ENCODE peak calls at places on chromosomes 16 and 17, in eight cellular contexts. One of them, this sample, is unnamed.

GRCh38 chr17:9802294-9802693 is 10.9 kb upstream of the DHRS7C start:
- DNase-seq in HEK293T: no peak
- DNase-seq in stimulated activated CD4-positive, alpha-beta T cell treated with anti-CD3 and anti-CD28 coated beads, Interleukin-1b, Interleukin-23, amount 100 ng/mL, for 1 hour: no peak
- DNase-seq in natural killer cell: no peak
- DNase-seq in skeletal muscle cell: no peak
- DNase-seq in kidney glomerular epithelial cell: no peak
- DNase-seq in activated CD4-positive, alpha-beta T cell treated with anti-CD3 and anti-CD28 coated beads, Interleukin-2, amount 50 U/mL, for 48 hours: no peak
- DNase-seq in mesenteric fat pad: no peak
- DNase-seq in this sample: no peak

GRCh38 chr17:50918071-50918932 is 52.1 kb upstream of the TOB1 start:
- DNase-seq in natural killer cell: no peak
- DNase-seq in mesenteric fat pad: no peak
- DNase-seq in HEK293T: no peak
- DNase-seq in stimulated activated CD4-positive, alpha-beta T cell treated with anti-CD3 and anti-CD28 coated beads, Interleukin-1b, Interleukin-23, amount 100 ng/mL, for 1 hour: no peak
- DNase-seq in activated CD4-positive, alpha-beta T cell treated with anti-CD3 and anti-CD28 coated beads, Interleukin-2, amount 50 U/mL, for 48 hours: no peak
- DNase-seq in kidney glomerular epithelial cell: no peak
- DNase-seq in skeletal muscle cell: no peak
- DNase-seq in this sample: peak; percentile 76

GRCh38 chr17:79325707-79326106 is 251.1 kb downstream of the ENGASE start:
- DNase-seq in mesenteric fat pad: no peak
- DNase-seq in kidney glomerular epithelial cell: no peak
- DNase-seq in stimulated activated CD4-positive, alpha-beta T cell treated with anti-CD3 and anti-CD28 coated beads, Interleukin-1b, Interleukin-23, amount 100 ng/mL, for 1 hour: no peak
- DNase-seq in activated CD4-positive, alpha-beta T cell treated with anti-CD3 and anti-CD28 coated beads, Interleukin-2, amount 50 U/mL, for 48 hours: peak; percentile 1
- DNase-seq in natural killer cell: no peak
- DNase-seq in HEK293T: peak; percentile 59
- DNase-seq in skeletal muscle cell: no peak
- DNase-seq in this sample: no peak

GRCh38 chr16:57373117-57373947 is 1.0 kb downstream of the CX3CL1 start:
- DNase-seq in skeletal muscle cell: no peak
- DNase-seq in kidney glomerular epithelial cell: peak; percentile 39
- DNase-seq in HEK293T: no peak
- DNase-seq in activated CD4-positive, alpha-beta T cell treated with anti-CD3 and anti-CD28 coated beads, Interleukin-2, amount 50 U/mL, for 48 hours: no peak
- DNase-seq in mesenteric fat pad: no peak
- DNase-seq in stimulated activated CD4-positive, alpha-beta T cell treated with anti-CD3 and anti-CD28 coated beads, Interleukin-1b, Interleukin-23, amount 100 ng/mL, for 1 hour: no peak
- DNase-seq in natural killer cell: no peak
- DNase-seq in this sample: peak; percentile 73

GRCh38 chr16:68342620-68343019 is 31.8 kb downstream of the PRMT7 start:
- DNase-seq in HEK293T: no peak
- DNase-seq in kidney glomerular epithelial cell: no peak
- DNase-seq in natural killer cell: no peak
- DNase-seq in skeletal muscle cell: no peak
- DNase-seq in stimulated activated CD4-positive, alpha-beta T cell treated with anti-CD3 and anti-CD28 coated beads, Interleukin-1b, Interleukin-23, amount 100 ng/mL, for 1 hour: no peak
- DNase-seq in mesenteric fat pad: no peak
- DNase-seq in activated CD4-positive, alpha-beta T cell treated with anti-CD3 and anti-CD28 coated beads, Interleukin-2, amount 50 U/mL, for 48 hours: no peak
- DNase-seq in this sample: no peak

GRCh38 chr16:12625716-12626115 is 178.0 kb downstream of the CPPED1 start:
- DNase-seq in activated CD4-positive, alpha-beta T cell treated with anti-CD3 and anti-CD28 coated beads, Interleukin-2, amount 50 U/mL, for 48 hours: no peak
- DNase-seq in HEK293T: no peak
- DNase-seq in stimulated activated CD4-positive, alpha-beta T cell treated with anti-CD3 and anti-CD28 coated beads, Interleukin-1b, Interleukin-23, amount 100 ng/mL, for 1 hour: no peak
- DNase-seq in natural killer cell: no peak
- DNase-seq in mesenteric fat pad: peak; percentile 64
- DNase-seq in skeletal muscle cell: no peak
- DNase-seq in kidney glomerular epithelial cell: no peak
- DNase-seq in this sample: no peak

GRCh38 chr17:67546578-67547527 is 169.8 kb downstream of the PITPNC1 start:
- DNase-seq in kidney glomerular epithelial cell: peak; percentile 47
- DNase-seq in natural killer cell: no peak
- DNase-seq in activated CD4-positive, alpha-beta T cell treated with anti-CD3 and anti-CD28 coated beads, Interleukin-2, amount 50 U/mL, for 48 hours: no peak
- DNase-seq in skeletal muscle cell: no peak
- DNase-seq in mesenteric fat pad: no peak
- DNase-seq in stimulated activated CD4-positive, alpha-beta T cell treated with anti-CD3 and anti-CD28 coated beads, Interleukin-1b, Interleukin-23, amount 100 ng/mL, for 1 hour: no peak
- DNase-seq in HEK293T: no peak
- DNase-seq in this sample: no peak

GRCh38 chr16:84471966-84472365 is 32.5 kb downstream of the MEAK7 start:
- DNase-seq in mesenteric fat pad: peak; percentile 57
- DNase-seq in stimulated activated CD4-positive, alpha-beta T cell treated with anti-CD3 and anti-CD28 coated beads, Interleukin-1b, Interleukin-23, amount 100 ng/mL, for 1 hour: no peak
- DNase-seq in HEK293T: no peak
- DNase-seq in natural killer cell: no peak
- DNase-seq in kidney glomerular epithelial cell: no peak
- DNase-seq in skeletal muscle cell: no peak
- DNase-seq in activated CD4-positive, alpha-beta T cell treated with anti-CD3 and anti-CD28 coated beads, Interleukin-2, amount 50 U/mL, for 48 hours: no peak
- DNase-seq in this sample: no peak

GRCh38 chr17:43861960-43862359 is 15.0 kb downstream of the CD300LG start:
- DNase-seq in stimulated activated CD4-positive, alpha-beta T cell treated with anti-CD3 and anti-CD28 coated beads, Interleukin-1b, Interleukin-23, amount 100 ng/mL, for 1 hour: no peak
- DNase-seq in mesenteric fat pad: no peak
- DNase-seq in skeletal muscle cell: no peak
- DNase-seq in HEK293T: no peak
- DNase-seq in activated CD4-positive, alpha-beta T cell treated with anti-CD3 and anti-CD28 coated beads, Interleukin-2, amount 50 U/mL, for 48 hours: no peak
- DNase-seq in kidney glomerular epithelial cell: no peak
- DNase-seq in natural killer cell: no peak
- DNase-seq in this sample: no peak

GRCh38 chr16:52573365-52574104 is 26.6 kb upstream of the TOX3 start:
- DNase-seq in activated CD4-positive, alpha-beta T cell treated with anti-CD3 and anti-CD28 coated beads, Interleukin-2, amount 50 U/mL, for 48 hours: no peak
- DNase-seq in stimulated activated CD4-positive, alpha-beta T cell treated with anti-CD3 and anti-CD28 coated beads, Interleukin-1b, Interleukin-23, amount 100 ng/mL, for 1 hour: no peak
- DNase-seq in skeletal muscle cell: no peak
- DNase-seq in kidney glomerular epithelial cell: peak; percentile 53
- DNase-seq in HEK293T: no peak
- DNase-seq in mesenteric fat pad: no peak
- DNase-seq in natural killer cell: no peak
- DNase-seq in this sample: no peak

GRCh38 chr17:75908201-75908600 is 3.5 kb upstream of the MRPL38 start:
- DNase-seq in kidney glomerular epithelial cell: no peak
- DNase-seq in activated CD4-positive, alpha-beta T cell treated with anti-CD3 and anti-CD28 coated beads, Interleukin-2, amount 50 U/mL, for 48 hours: no peak
- DNase-seq in HEK293T: no peak
- DNase-seq in skeletal muscle cell: no peak
- DNase-seq in mesenteric fat pad: no peak
- DNase-seq in natural killer cell: no peak
- DNase-seq in stimulated activated CD4-positive, alpha-beta T cell treated with anti-CD3 and anti-CD28 coated beads, Interleukin-1b, Interleukin-23, amount 100 ng/mL, for 1 hour: no peak
- DNase-seq in this sample: no peak

GRCh38 chr17:58575511-58575910 is 61.1 kb upstream of the MTMR4 start:
- DNase-seq in mesenteric fat pad: no peak
- DNase-seq in stimulated activated CD4-positive, alpha-beta T cell treated with anti-CD3 and anti-CD28 coated beads, Interleukin-1b, Interleukin-23, amount 100 ng/mL, for 1 hour: no peak
- DNase-seq in skeletal muscle cell: peak; percentile 32
- DNase-seq in HEK293T: no peak
- DNase-seq in kidney glomerular epithelial cell: no peak
- DNase-seq in natural killer cell: no peak
- DNase-seq in activated CD4-positive, alpha-beta T cell treated with anti-CD3 and anti-CD28 coated beads, Interleukin-2, amount 50 U/mL, for 48 hours: no peak
- DNase-seq in this sample: no peak

GRCh38 chr16:75462804-75463203 is 1.7 kb downstream of the TMEM170A start:
- DNase-seq in skeletal muscle cell: no peak
- DNase-seq in activated CD4-positive, alpha-beta T cell treated with anti-CD3 and anti-CD28 coated beads, Interleukin-2, amount 50 U/mL, for 48 hours: no peak
- DNase-seq in stimulated activated CD4-positive, alpha-beta T cell treated with anti-CD3 and anti-CD28 coated beads, Interleukin-1b, Interleukin-23, amount 100 ng/mL, for 1 hour: no peak
- DNase-seq in mesenteric fat pad: no peak
- DNase-seq in HEK293T: no peak
- DNase-seq in kidney glomerular epithelial cell: no peak
- DNase-seq in natural killer cell: no peak
- DNase-seq in this sample: no peak

GRCh38 chr17:75845058-75845711 is 981 bp upstream of the UNC13D start:
- DNase-seq in mesenteric fat pad: no peak
- DNase-seq in kidney glomerular epithelial cell: peak; percentile 13
- DNase-seq in skeletal muscle cell: no peak
- DNase-seq in HEK293T: peak; percentile 88
- DNase-seq in natural killer cell: peak; percentile 62
- DNase-seq in stimulated activated CD4-positive, alpha-beta T cell treated with anti-CD3 and anti-CD28 coated beads, Interleukin-1b, Interleukin-23, amount 100 ng/mL, for 1 hour: no peak
- DNase-seq in activated CD4-positive, alpha-beta T cell treated with anti-CD3 and anti-CD28 coated beads, Interleukin-2, amount 50 U/mL, for 48 hours: peak; percentile 77
- DNase-seq in this sample: peak; percentile 92

GRCh38 chr16:75559564-75560372 is 3.7 kb upstream of the TMEM231 start:
- DNase-seq in activated CD4-positive, alpha-beta T cell treated with anti-CD3 and anti-CD28 coated beads, Interleukin-2, amount 50 U/mL, for 48 hours: no peak
- DNase-seq in skeletal muscle cell: peak; percentile 66
- DNase-seq in stimulated activated CD4-positive, alpha-beta T cell treated with anti-CD3 and anti-CD28 coated beads, Interleukin-1b, Interleukin-23, amount 100 ng/mL, for 1 hour: no peak
- DNase-seq in natural killer cell: no peak
- DNase-seq in mesenteric fat pad: no peak
- DNase-seq in HEK293T: peak; percentile 11
- DNase-seq in kidney glomerular epithelial cell: peak; percentile 17
- DNase-seq in this sample: no peak

GRCh38 chr17:60395508-60396065 is 3.7 kb upstream of the USP32 start:
- DNase-seq in natural killer cell: no peak
- DNase-seq in skeletal muscle cell: no peak
- DNase-seq in HEK293T: no peak
- DNase-seq in stimulated activated CD4-positive, alpha-beta T cell treated with anti-CD3 and anti-CD28 coated beads, Interleukin-1b, Interleukin-23, amount 100 ng/mL, for 1 hour: no peak
- DNase-seq in mesenteric fat pad: no peak
- DNase-seq in activated CD4-positive, alpha-beta T cell treated with anti-CD3 and anti-CD28 coated beads, Interleukin-2, amount 50 U/mL, for 48 hours: no peak
- DNase-seq in kidney glomerular epithelial cell: no peak
- DNase-seq in this sample: no peak

GRCh38 chr16:85159226-85159980 is 47.1 kb upstream of the CIBAR2 start:
- DNase-seq in kidney glomerular epithelial cell: no peak
- DNase-seq in skeletal muscle cell: no peak
- DNase-seq in mesenteric fat pad: no peak
- DNase-seq in stimulated activated CD4-positive, alpha-beta T cell treated with anti-CD3 and anti-CD28 coated beads, Interleukin-1b, Interleukin-23, amount 100 ng/mL, for 1 hour: no peak
- DNase-seq in HEK293T: no peak
- DNase-seq in natural killer cell: no peak
- DNase-seq in activated CD4-positive, alpha-beta T cell treated with anti-CD3 and anti-CD28 coated beads, Interleukin-2, amount 50 U/mL, for 48 hours: no peak
- DNase-seq in this sample: no peak

GRCh38 chr16:55349867-55350266 is 25.9 kb downstream of the IRX6 start:
- DNase-seq in kidney glomerular epithelial cell: no peak
- DNase-seq in stimulated activated CD4-positive, alpha-beta T cell treated with anti-CD3 and anti-CD28 coated beads, Interleukin-1b, Interleukin-23, amount 100 ng/mL, for 1 hour: no peak
- DNase-seq in HEK293T: no peak
- DNase-seq in mesenteric fat pad: no peak
- DNase-seq in activated CD4-positive, alpha-beta T cell treated with anti-CD3 and anti-CD28 coated beads, Interleukin-2, amount 50 U/mL, for 48 hours: no peak
- DNase-seq in natural killer cell: no peak
- DNase-seq in skeletal muscle cell: no peak
- DNase-seq in this sample: no peak

GRCh38 chr16:66800856-66801255 is 528 bp downstream of the TERB1 start:
- DNase-seq in activated CD4-positive, alpha-beta T cell treated with anti-CD3 and anti-CD28 coated beads, Interleukin-2, amount 50 U/mL, for 48 hours: no peak
- DNase-seq in skeletal muscle cell: no peak
- DNase-seq in kidney glomerular epithelial cell: no peak
- DNase-seq in natural killer cell: no peak
- DNase-seq in mesenteric fat pad: no peak
- DNase-seq in HEK293T: no peak
- DNase-seq in stimulated activated CD4-positive, alpha-beta T cell treated with anti-CD3 and anti-CD28 coated beads, Interleukin-1b, Interleukin-23, amount 100 ng/mL, for 1 hour: no peak
- DNase-seq in this sample: no peak

GRCh38 chr17:62653831-62654829 is 26.7 kb downstream of the MRC2 start:
- DNase-seq in natural killer cell: no peak
- DNase-seq in stimulated activated CD4-positive, alpha-beta T cell treated with anti-CD3 and anti-CD28 coated beads, Interleukin-1b, Interleukin-23, amount 100 ng/mL, for 1 hour: no peak
- DNase-seq in kidney glomerular epithelial cell: no peak
- DNase-seq in mesenteric fat pad: peak; percentile 89
- DNase-seq in skeletal muscle cell: peak; percentile 48
- DNase-seq in HEK293T: no peak
- DNase-seq in activated CD4-positive, alpha-beta T cell treated with anti-CD3 and anti-CD28 coated beads, Interleukin-2, amount 50 U/mL, for 48 hours: no peak
- DNase-seq in this sample: no peak

GRCh38 chr17:49359990-49360795 is 1.9 kb downstream of the ZNF652 start:
- DNase-seq in mesenteric fat pad: no peak
- DNase-seq in activated CD4-positive, alpha-beta T cell treated with anti-CD3 and anti-CD28 coated beads, Interleukin-2, amount 50 U/mL, for 48 hours: no peak
- DNase-seq in kidney glomerular epithelial cell: no peak
- DNase-seq in skeletal muscle cell: no peak
- DNase-seq in natural killer cell: no peak
- DNase-seq in stimulated activated CD4-positive, alpha-beta T cell treated with anti-CD3 and anti-CD28 coated beads, Interleukin-1b, Interleukin-23, amount 100 ng/mL, for 1 hour: no peak
- DNase-seq in HEK293T: no peak
- DNase-seq in this sample: no peak

GRCh38 chr16:24681793-24682192 is 47.7 kb upstream of the TNRC6A start:
- DNase-seq in natural killer cell: no peak
- DNase-seq in HEK293T: no peak
- DNase-seq in kidney glomerular epithelial cell: no peak
- DNase-seq in activated CD4-positive, alpha-beta T cell treated with anti-CD3 and anti-CD28 coated beads, Interleukin-2, amount 50 U/mL, for 48 hours: no peak
- DNase-seq in stimulated activated CD4-positive, alpha-beta T cell treated with anti-CD3 and anti-CD28 coated beads, Interleukin-1b, Interleukin-23, amount 100 ng/mL, for 1 hour: no peak
- DNase-seq in mesenteric fat pad: no peak
- DNase-seq in skeletal muscle cell: peak; percentile 72
- DNase-seq in this sample: no peak

GRCh38 chr16:51163366-51163765 is 12.3 kb upstream of the SALL1 start:
- DNase-seq in mesenteric fat pad: no peak
- DNase-seq in activated CD4-positive, alpha-beta T cell treated with anti-CD3 and anti-CD28 coated beads, Interleukin-2, amount 50 U/mL, for 48 hours: no peak
- DNase-seq in stimulated activated CD4-positive, alpha-beta T cell treated with anti-CD3 and anti-CD28 coated beads, Interleukin-1b, Interleukin-23, amount 100 ng/mL, for 1 hour: no peak
- DNase-seq in natural killer cell: no peak
- DNase-seq in kidney glomerular epithelial cell: no peak
- DNase-seq in skeletal muscle cell: peak; percentile 37
- DNase-seq in HEK293T: no peak
- DNase-seq in this sample: no peak